ENCODE peak calls at places on chromosome 11, in nine cellular contexts. One of them, this sample, is unnamed.
A peak's percentile ranks its signal among the peaks of the same experiment; 100 is the strongest.

GRCh38 chr11:4991066-4991465 is 3.6 kb upstream of the OR51L1 start:
- DNase-seq in uterus: no peak
- DNase-seq in IMR-90: peak; percentile 12
- DNase-seq in right lobe of liver: no peak
- DNase-seq in ovary: no peak
- DNase-seq in body of pancreas: no peak
- DNase-seq in tibial nerve: no peak
- DNase-seq in esophagus squamous epithelium: no peak
- DNase-seq in GM12892: no peak
- DNase-seq in this sample: no peak

GRCh38 chr11:68289456-68289855 is 17.7 kb upstream of the C11orf24 start:
- DNase-seq in uterus: no peak
- DNase-seq in IMR-90: no peak
- DNase-seq in right lobe of liver: no peak
- DNase-seq in ovary: no peak
- DNase-seq in body of pancreas: no peak
- DNase-seq in tibial nerve: no peak
- DNase-seq in esophagus squamous epithelium: no peak
- DNase-seq in GM12892: no peak
- DNase-seq in this sample: no peak

GRCh38 chr11:59188954-59189353 is 17.0 kb downstream of the DTX4 start:
- DNase-seq in uterus: no peak
- DNase-seq in IMR-90: no peak
- DNase-seq in right lobe of liver: no peak
- DNase-seq in ovary: no peak
- DNase-seq in body of pancreas: no peak
- DNase-seq in tibial nerve: no peak
- DNase-seq in esophagus squamous epithelium: no peak
- DNase-seq in GM12892: no peak
- DNase-seq in this sample: no peak

GRCh38 chr11:111413849-111414248 is 34.8 kb upstream of the POU2AF1 start:
- DNase-seq in uterus: no peak
- DNase-seq in IMR-90: no peak
- DNase-seq in right lobe of liver: no peak
- DNase-seq in ovary: no peak
- DNase-seq in body of pancreas: no peak
- DNase-seq in tibial nerve: no peak
- DNase-seq in esophagus squamous epithelium: no peak
- DNase-seq in GM12892: no peak
- DNase-seq in this sample: no peak

GRCh38 chr11:102312656-102313055 is 4.6 kb upstream of the BIRC3 start:
- DNase-seq in uterus: no peak
- DNase-seq in IMR-90: peak; percentile 40
- DNase-seq in right lobe of liver: no peak
- DNase-seq in ovary: no peak
- DNase-seq in body of pancreas: no peak
- DNase-seq in tibial nerve: no peak
- DNase-seq in esophagus squamous epithelium: no peak
- DNase-seq in GM12892: no peak
- DNase-seq in this sample: no peak

GRCh38 chr11:134599180-134599810 is 187.3 kb upstream of the B3GAT1 start:
- DNase-seq in uterus: no peak
- DNase-seq in IMR-90: no peak
- DNase-seq in right lobe of liver: no peak
- DNase-seq in ovary: no peak
- DNase-seq in body of pancreas: no peak
- DNase-seq in tibial nerve: no peak
- DNase-seq in esophagus squamous epithelium: no peak
- DNase-seq in GM12892: no peak
- DNase-seq in this sample: no peak

GRCh38 chr11:26953770-26954392 is 40.0 kb upstream of the FIBIN start:
- DNase-seq in uterus: no peak
- DNase-seq in IMR-90: peak; percentile 72
- DNase-seq in right lobe of liver: no peak
- DNase-seq in ovary: no peak
- DNase-seq in body of pancreas: no peak
- DNase-seq in tibial nerve: no peak
- DNase-seq in esophagus squamous epithelium: no peak
- DNase-seq in GM12892: no peak
- DNase-seq in this sample: no peak

GRCh38 chr11:42840856-42841255 is 470.9 kb upstream of the API5 start:
- DNase-seq in uterus: no peak
- DNase-seq in IMR-90: no peak
- DNase-seq in right lobe of liver: no peak
- DNase-seq in ovary: no peak
- DNase-seq in body of pancreas: no peak
- DNase-seq in tibial nerve: no peak
- DNase-seq in esophagus squamous epithelium: no peak
- DNase-seq in GM12892: no peak
- DNase-seq in this sample: no peak

GRCh38 chr11:103730151-103730940 is 306.1 kb upstream of the DDI1 start:
- DNase-seq in uterus: no peak
- DNase-seq in IMR-90: peak; percentile 81
- DNase-seq in right lobe of liver: no peak
- DNase-seq in ovary: no peak
- DNase-seq in body of pancreas: no peak
- DNase-seq in tibial nerve: no peak
- DNase-seq in esophagus squamous epithelium: no peak
- DNase-seq in GM12892: no peak
- DNase-seq in this sample: no peak

DNA sequence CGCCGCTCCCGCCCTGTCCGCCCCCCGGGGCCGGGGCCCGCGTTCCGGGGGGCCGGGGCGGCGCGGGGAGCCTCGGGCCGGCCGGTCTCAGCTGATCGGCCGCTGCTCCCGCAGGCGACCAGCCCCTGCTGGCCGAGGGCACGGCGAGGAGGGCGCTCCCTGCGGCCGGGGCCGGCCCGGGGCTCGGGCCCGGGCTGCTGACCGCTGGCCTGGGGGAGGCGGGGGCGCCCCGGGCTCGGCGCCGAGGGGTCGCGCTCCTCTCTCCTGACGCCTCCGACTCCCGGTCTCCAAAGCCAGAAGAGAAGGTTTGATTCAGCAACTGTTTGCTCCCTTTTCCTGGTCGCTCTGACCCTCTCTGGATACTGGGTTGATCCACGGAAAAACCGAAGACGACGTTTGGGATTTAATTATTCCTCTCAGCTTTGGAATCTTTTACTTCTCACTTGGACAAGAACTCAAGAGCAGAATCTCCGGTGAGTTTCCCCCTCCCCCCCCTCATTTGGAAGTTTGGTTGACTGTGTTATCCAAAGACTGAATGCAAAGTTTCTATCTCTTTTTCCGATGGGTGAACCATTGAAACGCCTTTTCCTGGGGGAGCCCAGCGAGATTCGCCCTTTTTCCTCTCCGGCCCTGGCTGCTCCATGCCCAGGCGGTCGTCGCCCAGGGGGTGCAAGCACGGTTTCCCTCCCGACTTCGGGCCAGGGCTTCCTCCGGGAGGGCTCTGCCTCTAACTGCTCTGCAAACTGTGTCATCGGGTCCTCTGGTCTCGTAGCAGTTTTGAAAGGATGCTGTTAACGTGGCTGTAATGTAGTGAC is 721 bp downstream of the KDM2A start:
- DNase-seq in uterus: peak; percentile 19
- DNase-seq in IMR-90: no peak
- DNase-seq in right lobe of liver: peak; percentile 63
- DNase-seq in ovary: peak; percentile 31
- DNase-seq in body of pancreas: peak; percentile 20
- DNase-seq in tibial nerve: no peak
- DNase-seq in esophagus squamous epithelium: no peak
- DNase-seq in GM12892: no peak
- DNase-seq in this sample: no peak
- TF ChIP-seq POLR2A in uterus: no peak
- TF ChIP-seq POLR2A in IMR-90: no peak
- TF ChIP-seq POLR2A in right lobe of liver: no peak
- TF ChIP-seq POLR2A in ovary: no peak
- TF ChIP-seq POLR2A in body of pancreas: no peak
- TF ChIP-seq POLR2A in tibial nerve: no peak
- TF ChIP-seq POLR2A in esophagus squamous epithelium: no peak
- TF ChIP-seq POLR2A in GM12892: no peak
- TF ChIP-seq POLR2A in this sample: no peak

DNA sequence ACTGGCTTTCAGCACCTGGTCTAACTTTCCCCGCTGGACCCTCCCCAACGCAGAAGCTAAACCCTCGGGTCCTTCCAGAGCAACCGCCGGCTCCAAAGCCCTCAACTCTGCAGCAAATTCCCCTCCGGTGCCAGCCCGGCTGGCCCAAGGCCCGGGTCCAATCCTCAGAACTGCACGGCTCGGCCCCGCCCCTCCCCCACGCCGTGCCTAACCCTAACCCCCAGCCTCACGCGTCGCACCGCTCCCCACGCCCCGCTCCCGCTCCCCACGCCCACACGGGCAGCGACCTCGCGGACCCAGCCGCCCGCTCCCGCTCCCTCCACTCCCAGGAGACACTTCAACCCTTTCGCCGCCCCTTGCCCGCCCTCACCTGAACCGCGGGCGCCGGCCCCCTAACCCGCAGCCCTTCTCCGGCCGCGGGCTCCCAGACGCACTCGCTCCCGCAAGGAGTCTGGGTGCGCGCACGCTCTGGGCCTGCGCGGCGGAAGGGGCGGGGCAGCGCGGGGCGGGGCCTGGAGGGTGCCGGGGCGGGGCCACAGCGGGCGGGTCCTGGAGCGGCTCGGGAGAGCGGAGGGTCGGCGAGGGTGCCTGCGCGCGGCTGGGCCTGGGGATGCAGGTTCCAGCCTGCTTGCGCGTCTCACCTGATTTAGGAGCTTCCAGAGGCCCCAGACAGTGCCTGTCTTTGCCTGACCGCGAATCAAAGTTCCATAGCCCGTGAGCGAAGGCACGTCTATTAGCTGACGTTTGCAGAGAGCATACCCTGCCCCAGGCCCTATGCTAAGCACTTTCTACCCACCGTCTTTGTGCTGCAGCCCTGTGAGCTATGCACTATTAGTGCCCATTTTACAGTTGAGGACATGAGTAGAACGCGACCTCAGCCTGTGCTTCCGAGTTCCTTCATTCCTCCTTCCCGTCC is at the start of gene NFRKB:
- DNase-seq in uterus: peak; percentile 89
- DNase-seq in IMR-90: peak; percentile 58
- DNase-seq in right lobe of liver: peak; percentile 90
- DNase-seq in ovary: peak; percentile 89
- DNase-seq in body of pancreas: peak; percentile 91
- DNase-seq in tibial nerve: peak; percentile 80
- DNase-seq in esophagus squamous epithelium: peak; percentile 18
- DNase-seq in GM12892: peak; percentile 96
- DNase-seq in this sample: peak; percentile 69
- TF ChIP-seq POLR2A in uterus: peak; percentile 28
- TF ChIP-seq POLR2A in IMR-90: no peak
- TF ChIP-seq POLR2A in right lobe of liver: peak; percentile 71
- TF ChIP-seq POLR2A in ovary: peak; percentile 25
- TF ChIP-seq POLR2A in body of pancreas: peak; percentile 79
- TF ChIP-seq POLR2A in tibial nerve: peak; percentile 51
- TF ChIP-seq POLR2A in esophagus squamous epithelium: no peak
- TF ChIP-seq POLR2A in GM12892: peak; percentile 57
- TF ChIP-seq POLR2A in this sample: peak; percentile 69

GRCh38 chr11:96389604-96390402 is at the start of the genes CCDC82 and JRKL:
- DNase-seq in uterus: peak; percentile 97
- DNase-seq in IMR-90: peak; percentile 92
- DNase-seq in right lobe of liver: peak; percentile 98
- DNase-seq in ovary: peak; percentile 97
- DNase-seq in body of pancreas: peak; percentile 97
- DNase-seq in tibial nerve: peak; percentile 91
- DNase-seq in esophagus squamous epithelium: peak; percentile 88
- DNase-seq in GM12892: peak; percentile 80
- DNase-seq in this sample: peak; percentile 57
- TF ChIP-seq POLR2A in uterus: peak; percentile 87
- TF ChIP-seq POLR2A in IMR-90: peak; percentile 83
- TF ChIP-seq POLR2A in right lobe of liver: peak; percentile 86
- TF ChIP-seq POLR2A in ovary: no peak
- TF ChIP-seq POLR2A in body of pancreas: peak; percentile 93
- TF ChIP-seq POLR2A in tibial nerve: peak; percentile 79
- TF ChIP-seq POLR2A in esophagus squamous epithelium: no peak
- TF ChIP-seq POLR2A in GM12892: peak; percentile 83
- TF ChIP-seq POLR2A in this sample: peak; percentile 65

GRCh38 chr11:114438303-114438702 is 964 bp upstream of the REXO2 start:
- DNase-seq in uterus: no peak
- DNase-seq in IMR-90: peak; percentile 4
- DNase-seq in right lobe of liver: no peak
- DNase-seq in ovary: no peak
- DNase-seq in body of pancreas: no peak
- DNase-seq in tibial nerve: no peak
- DNase-seq in esophagus squamous epithelium: no peak
- DNase-seq in GM12892: no peak
- DNase-seq in this sample: no peak

GRCh38 chr11:114441921-114442320 is 2.7 kb downstream of the REXO2 start:
- DNase-seq in uterus: no peak
- DNase-seq in IMR-90: no peak
- DNase-seq in right lobe of liver: no peak
- DNase-seq in ovary: no peak
- DNase-seq in body of pancreas: no peak
- DNase-seq in tibial nerve: no peak
- DNase-seq in esophagus squamous epithelium: no peak
- DNase-seq in GM12892: no peak
- DNase-seq in this sample: no peak

GRCh38 chr11:114440121-114440860 is 1.0 kb downstream of the REXO2 start:
- DNase-seq in uterus: no peak
- DNase-seq in IMR-90: peak; percentile 29
- DNase-seq in right lobe of liver: no peak
- DNase-seq in ovary: no peak
- DNase-seq in body of pancreas: no peak
- DNase-seq in tibial nerve: no peak
- DNase-seq in esophagus squamous epithelium: no peak
- DNase-seq in GM12892: no peak
- DNase-seq in this sample: no peak

GRCh38 chr11:114440971-114441810 is 1.9 kb downstream of the REXO2 start:
- DNase-seq in uterus: no peak
- DNase-seq in IMR-90: no peak
- DNase-seq in right lobe of liver: no peak
- DNase-seq in ovary: no peak
- DNase-seq in body of pancreas: no peak
- DNase-seq in tibial nerve: no peak
- DNase-seq in esophagus squamous epithelium: no peak
- DNase-seq in GM12892: no peak
- DNase-seq in this sample: no peak

GRCh38 chr11:114439229-114440120 is at the start of gene REXO2:
- DNase-seq in uterus: peak; percentile 95
- DNase-seq in IMR-90: peak; percentile 93
- DNase-seq in right lobe of liver: peak; percentile 97
- DNase-seq in ovary: peak; percentile 95
- DNase-seq in body of pancreas: peak; percentile 96
- DNase-seq in tibial nerve: peak; percentile 91
- DNase-seq in esophagus squamous epithelium: peak; percentile 81
- DNase-seq in GM12892: peak; percentile 79
- DNase-seq in this sample: peak; percentile 69
- TF ChIP-seq POLR2A in uterus: peak; percentile 69
- TF ChIP-seq POLR2A in IMR-90: peak; percentile 58
- TF ChIP-seq POLR2A in right lobe of liver: peak; percentile 74
- TF ChIP-seq POLR2A in ovary: peak; percentile 82
- TF ChIP-seq POLR2A in body of pancreas: peak; percentile 85
- TF ChIP-seq POLR2A in tibial nerve: peak; percentile 57
- TF ChIP-seq POLR2A in esophagus squamous epithelium: no peak
- TF ChIP-seq POLR2A in GM12892: no peak
- TF ChIP-seq POLR2A in this sample: peak; percentile 69

GRCh38 chr11:19753451-19754041 is 40.9 kb downstream of the NAV2 start:
- DNase-seq in uterus: no peak
- DNase-seq in IMR-90: peak; percentile 38
- DNase-seq in right lobe of liver: no peak
- DNase-seq in ovary: no peak
- DNase-seq in body of pancreas: no peak
- DNase-seq in tibial nerve: no peak
- DNase-seq in esophagus squamous epithelium: no peak
- DNase-seq in GM12892: no peak
- DNase-seq in this sample: no peak
- TF ChIP-seq POLR2A in uterus: no peak
- TF ChIP-seq POLR2A in IMR-90: no peak
- TF ChIP-seq POLR2A in right lobe of liver: no peak
- TF ChIP-seq POLR2A in ovary: no peak
- TF ChIP-seq POLR2A in body of pancreas: no peak
- TF ChIP-seq POLR2A in tibial nerve: no peak
- TF ChIP-seq POLR2A in esophagus squamous epithelium: no peak
- TF ChIP-seq POLR2A in GM12892: no peak
- TF ChIP-seq POLR2A in this sample: no peak